ENCODE peak calls at places on chromosomes 7 and 10, in seven cellular contexts. Z is fibroblast of the aortic adventitia; D is brain microvascular endothelial cell; V is activated CD4-positive, alpha-beta memory T cell treated with anti-CD3 and anti-CD28 coated beads, Interleukin-2, amount 10 ng/mL, durations not matched to agents 7 days and 5 days; A is upper lobe of right lung; N is SJCRH30; L is iris pigment epithelial cell. U is an unnamed sample.

GRCh38 chr10:81018898-81019890 is 481.5 kb downstream of the SH2D4B start:
- DNase-seq in Z (peak), D (peak), V (no peak), A (no peak), N (peak), L (peak), U (no peak)

GRCh38 chr10:110919349-110919931 is at the start of gene SHOC2:
- DNase-seq in Z (no peak), D (no peak), V (peak), A (peak), N (peak), L (peak), U (peak)

GRCh38 chr10:13820591-13821377 is 234.0 kb downstream of the PRPF18 start:
- DNase-seq in Z (no peak), D (no peak), V (no peak), A (no peak), N (no peak), L (no peak), U (no peak)

GRCh38 chr7:100072462-100072861 is 9.1 kb downstream of the ZNF3 start:
- DNase-seq in Z (no peak), D (no peak), V (no peak), A (no peak), N (no peak), L (no peak), U (no peak)

GRCh38 chr7:157044151-157044687 is 33.8 kb upstream of the MNX1 start:
- DNase-seq in Z (no peak), D (peak), V (no peak), A (no peak), N (no peak), L (no peak), U (no peak)

GRCh38 chr7:149126662-149127321 is 668 bp upstream of the ZNF425 start:
- DNase-seq in Z (no peak), D (no peak), V (peak), A (peak), N (peak), L (peak), U (peak)

GRCh38 chr7:98162758-98163157 is 48.5 kb upstream of the BHLHA15 start:
- DNase-seq in Z (no peak), D (no peak), V (no peak), A (no peak), N (no peak), L (no peak), U (no peak)

GRCh38 chr7:13979671-13980438 is 9.6 kb downstream of the ETV1 start:
- DNase-seq in Z (peak), D (peak), V (no peak), A (no peak), N (peak), L (peak), U (no peak)

GRCh38 chr10:20327954-20328353 is 511.7 kb downstream of the PLXDC2 start:
- DNase-seq in Z (no peak), D (no peak), V (no peak), A (no peak), N (no peak), L (no peak), U (no peak)

GRCh38 chr10:72423426-72423825 is 68.7 kb upstream of the DNAJB12 start:
- DNase-seq in Z (no peak), D (no peak), V (no peak), A (no peak), N (no peak), L (no peak), U (no peak)

GRCh38 chr10:30058111-30058510 is 1.3 kb downstream of the JCAD start:
- DNase-seq in Z (no peak), D (no peak), V (no peak), A (no peak), N (no peak), L (no peak), U (no peak)

GRCh38 chr10:48729941-48730457 is 45.3 kb downstream of the WDFY4 start:
- DNase-seq in Z (no peak), D (no peak), V (no peak), A (no peak), N (no peak), L (no peak), U (no peak)

GRCh38 chr7:4549681-4550080 is 132.4 kb upstream of the FOXK1 start:
- DNase-seq in Z (no peak), D (no peak), V (no peak), A (no peak), N (no peak), L (no peak), U (no peak)

U was measured in memory B cell.